ENCODE peak calls at places on chromosomes 13 and 19, in ten cellular contexts. R is cardiac fibroblast, X is sigmoid colon, G is left ventricle myocardium inferior, D is vagina, N is cardiac muscle cell, Y is ovary, I is fibroblast of mammary gland, U is IMR-90, C is lower lobe of right lung. O is an unnamed sample.

GRCh38 chr13:105031306-105031705 is 1504.2 kb downstream of the EFNB2 start:
- DNase-seq in Y (no peak), C (no peak), G (no peak), U (no peak), R (no peak), N (no peak), I (no peak), D (no peak), X (no peak), O (no peak)

GRCh38 chr19:35346193-35347052 is 1.3 kb upstream of the FFAR1 start:
- DNase-seq in G (no peak), X (peak), U (no peak), C (peak), D (peak), Y (no peak), I (no peak), R (no peak), N (no peak), O (no peak)

GRCh38 chr19:7831452-7831851 is 1.4 kb downstream of the EVI5L start:
- DNase-seq in R (peak), I (peak), N (peak), G (no peak), X (no peak), D (no peak), U (peak), C (no peak), Y (no peak), O (peak)

GRCh38 chr13:100508996-100509395 is 79.6 kb downstream of the GGACT start:
- DNase-seq in U (no peak), I (no peak), D (no peak), N (no peak), C (no peak), R (no peak), X (no peak), G (no peak), Y (no peak), O (no peak)

GRCh38 chr19:42078058-42078457 is 2.1 kb downstream of the ZNF574 start:
- DNase-seq in D (no peak), I (no peak), R (no peak), N (no peak), C (no peak), G (no peak), Y (no peak), U (no peak), X (no peak), O (no peak)

GRCh38 chr13:41589434-41589833 is 132.1 kb downstream of the RGCC start:
- DNase-seq in I (no peak), G (no peak), U (no peak), D (no peak), X (no peak), Y (no peak), N (no peak), R (no peak), C (no peak), O (no peak)

GRCh38 chr13:40789275-40790231 is at the start of gene SLC25A15:
- DNase-seq in R (peak), N (peak), G (peak), Y (peak), C (peak), U (peak), X (peak), I (peak), D (no peak), O (peak)

GRCh38 chr13:101289764-101290163 is 126.5 kb downstream of the NALCN start:
- DNase-seq in Y (no peak), G (no peak), U (peak), N (peak), R (peak), X (no peak), C (no peak), I (peak), D (no peak), O (peak)

GRCh38 chr19:55088543-55089265 is 13.0 kb downstream of the EPS8L1 start:
- DNase-seq in U (peak), G (peak), Y (peak), D (no peak), R (peak), C (peak), I (peak), X (peak), N (peak), O (peak)

GRCh38 chr13:39362652-39363390 is 240.2 kb downstream of the LHFPL6 start:
- DNase-seq in I (peak), Y (no peak), R (no peak), C (no peak), U (peak), G (no peak), D (no peak), N (no peak), X (peak), O (peak)

GRCh38 chr19:5369962-5370367 is 29.4 kb upstream of the PTPRS start:
- DNase-seq in N (peak), X (no peak), D (no peak), I (peak), Y (no peak), R (peak), U (no peak), G (peak), C (peak), O (no peak)

GRCh38 chr13:89212186-89212585 is 1541.0 kb downstream of the SLITRK5 start:
- DNase-seq in C (no peak), Y (no peak), U (no peak), R (no peak), D (no peak), I (no peak), G (no peak), N (no peak), X (no peak), O (no peak)

GRCh38 chr13:101211261-101211660 is 205.0 kb downstream of the NALCN start:
- DNase-seq in Y (no peak), I (peak), C (no peak), N (peak), U (peak), R (peak), D (no peak), G (no peak), X (no peak), O (peak)

GRCh38 chr13:32902898-32903297 is 113.3 kb upstream of the KL start:
- DNase-seq in I (peak), C (peak), X (peak), G (peak), U (peak), N (peak), R (peak), Y (peak), D (no peak), O (peak)

GRCh38 chr19:45376045-45376724 is 5.8 kb upstream of the ERCC2 start:
- DNase-seq in R (peak), Y (peak), N (peak), I (peak), X (peak), U (peak), G (no peak), D (no peak), C (no peak), O (peak)

GRCh38 chr19:16650821-16651220 is 9.1 kb downstream of the SMIM7 start:
- DNase-seq in C (no peak), I (no peak), G (no peak), Y (no peak), N (no peak), U (no peak), R (no peak), D (no peak), X (no peak), O (no peak)

GRCh38 chr19:45526143-45526542 is 18.9 kb downstream of the VASP start:
- DNase-seq in U (peak), R (peak), C (peak), G (peak), D (no peak), X (peak), I (peak), Y (peak), N (peak), O (peak)

GRCh38 chr13:21661097-21661496 is 9.8 kb upstream of the FGF9 start:
- DNase-seq in U (no peak), N (no peak), R (no peak), C (no peak), I (no peak), D (no peak), G (no peak), X (no peak), Y (no peak), O (no peak)

GRCh38 chr19:861756-862528 is 2.5 kb downstream of the CFD start:
- DNase-seq in D (no peak), U (no peak), I (no peak), N (no peak), X (no peak), G (no peak), Y (no peak), C (peak), R (peak), O (no peak)

GRCh38 chr13:50376895-50377575 is 361.8 kb downstream of the KCNRG start:
- DNase-seq in G (no peak), D (no peak), Y (no peak), X (no peak), U (no peak), C (no peak), N (no peak), I (no peak), R (no peak), O (no peak)

GRCh38 chr13:50378513-50378970 is 363.3 kb downstream of the KCNRG start:
- DNase-seq in Y (no peak), X (no peak), G (no peak), D (no peak), U (no peak), N (no peak), R (no peak), C (no peak), I (no peak), O (no peak)

GRCh38 chr13:50375792-50376191 is 360.5 kb downstream of the KCNRG start:
- DNase-seq in R (peak), G (no peak), I (peak), D (no peak), N (peak), C (no peak), U (peak), X (no peak), Y (no peak), O (peak)

GRCh38 chr13:50379584-50379983 is 364.3 kb downstream of the KCNRG start:
- DNase-seq in G (no peak), I (no peak), X (no peak), C (no peak), R (no peak), U (no peak), Y (no peak), N (no peak), D (no peak), O (no peak)

GRCh38 chr13:50377726-50378270 is 362.6 kb downstream of the KCNRG start:
- DNase-seq in X (no peak), C (no peak), I (no peak), N (no peak), R (no peak), D (no peak), U (no peak), G (no peak), Y (no peak), O (no peak)
- H3K4me3 ChIP-seq in X (no peak), C (no peak), I (no peak), N (no peak), R (no peak), D (no peak), U (no peak), G (no peak), Y (no peak), O (no peak)

GRCh38 chr13:28314879-28315278 is 176.5 kb downstream of the PAN3 start:
- DNase-seq in D (no peak), X (no peak), G (no peak), C (no peak), I (no peak), N (no peak), U (no peak), R (no peak), Y (no peak), O (no peak)

GRCh38 chr13:28316841-28317240 is 178.1 kb downstream of the FLT1 start:
- DNase-seq in X (no peak), N (no peak), U (no peak), C (no peak), I (no peak), G (no peak), R (no peak), D (no peak), Y (no peak), O (no peak)

GRCh38 chr13:28316129-28316528 is 177.8 kb downstream of the PAN3 start:
- DNase-seq in D (no peak), I (no peak), Y (no peak), N (no peak), U (no peak), X (no peak), R (no peak), C (no peak), G (no peak), O (no peak)

GRCh38 chr13:28318418-28318995 is 176.4 kb downstream of the FLT1 start:
- DNase-seq in C (no peak), Y (no peak), N (no peak), G (no peak), R (no peak), U (no peak), D (no peak), I (no peak), X (no peak), O (peak)

GRCh38 chr13:28313579-28313978 is 175.2 kb downstream of the PAN3 start:
- DNase-seq in D (no peak), G (no peak), I (peak), Y (no peak), C (no peak), R (peak), X (no peak), U (peak), N (peak), O (peak)
- TF ChIP-seq CTCF in D (no peak), G (peak), I (peak), Y (no peak), C (peak), R (peak), X (no peak), U (peak), N (peak), O (peak)

DNA sequence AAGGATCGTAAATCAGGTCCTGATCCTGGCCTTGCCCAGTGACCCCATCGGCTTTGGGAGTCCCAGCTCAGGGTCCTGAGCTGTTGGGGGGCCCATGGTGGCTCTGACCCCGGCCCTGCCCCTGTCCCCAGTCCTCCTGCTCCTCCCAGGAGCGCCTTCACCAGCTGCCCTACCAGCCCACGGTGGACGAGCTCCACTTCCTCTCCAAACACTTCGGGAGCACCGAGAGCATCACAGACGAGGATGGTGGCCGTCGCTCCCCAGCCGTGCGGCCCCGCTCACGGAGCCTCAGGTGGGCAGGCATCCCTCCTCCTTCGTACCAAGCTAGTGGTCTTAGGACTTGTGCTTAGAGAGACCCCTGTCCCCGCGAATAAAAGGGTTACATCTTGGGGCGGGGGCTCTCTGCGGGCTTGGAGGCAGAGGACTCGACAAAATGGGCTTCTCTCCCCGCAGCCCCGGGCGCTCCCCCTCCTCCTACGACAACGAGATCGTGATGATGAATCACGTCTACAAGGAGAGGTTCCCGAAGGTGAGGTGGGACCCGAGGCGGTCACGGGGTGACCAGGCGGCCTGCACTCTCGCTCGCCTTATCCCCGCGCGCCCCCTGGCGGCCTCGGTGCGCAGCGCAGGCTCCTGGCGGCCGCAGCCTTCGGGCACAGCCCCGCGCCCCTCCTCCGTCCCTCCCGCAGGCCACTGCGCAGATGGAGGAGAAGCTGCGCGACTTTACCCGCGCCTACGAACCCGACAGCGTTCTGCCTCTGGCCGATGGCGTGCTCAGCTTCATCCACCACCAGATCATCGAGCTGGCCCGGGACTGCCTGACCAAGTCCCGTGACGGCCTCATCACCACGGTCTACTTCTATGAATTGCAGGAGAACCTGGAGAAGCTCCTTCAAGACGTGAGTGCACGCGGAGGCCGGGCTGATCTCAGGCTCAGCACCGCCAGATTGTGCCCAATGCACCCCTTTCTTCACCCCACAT is 9.1 kb downstream of the MAST1 start:
- DNase-seq in D (no peak), N (peak), R (peak), C (peak), G (peak), U (peak), X (peak), I (peak), Y (peak), O (peak)
- H3K4me3 ChIP-seq in D (peak), N (no peak), R (peak), C (peak), G (peak), U (peak), X (peak), I (no peak), Y (no peak), O (peak)

DNA sequence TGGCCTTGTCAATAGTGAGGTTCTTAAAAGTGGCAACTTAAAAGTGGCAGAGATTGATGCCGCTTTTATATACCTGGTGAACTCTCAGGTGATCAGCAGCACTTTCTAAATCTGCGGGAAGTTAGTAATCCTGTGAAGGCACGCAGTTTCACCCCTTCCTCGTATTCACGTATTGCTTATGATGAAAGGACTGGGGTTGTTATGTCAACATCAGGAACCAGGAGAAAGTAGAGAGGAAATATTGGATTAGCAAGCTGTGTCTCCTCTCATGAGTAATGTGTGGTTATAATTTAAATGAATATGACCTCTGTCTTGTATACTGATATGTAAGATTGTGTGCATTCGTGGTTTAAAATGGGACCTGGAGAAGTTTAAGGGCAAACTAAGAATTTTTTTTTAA is 544.6 kb downstream of the SLITRK6 start:
- DNase-seq in X (no peak), D (no peak), U (no peak), G (no peak), Y (no peak), I (no peak), R (no peak), C (no peak), N (no peak), O (no peak)
- TF ChIP-seq CTCF in X (no peak), D (no peak), U (no peak), G (no peak), Y (no peak), I (no peak), R (no peak), C (no peak), N (no peak), O (no peak)

GRCh38 chr13:111330211-111330610 is 9.8 kb downstream of the TEX29 start:
- DNase-seq in I (peak), N (no peak), D (peak), X (no peak), C (no peak), R (no peak), U (no peak), G (no peak), Y (no peak), O (no peak)
- H3K4me3 ChIP-seq in I (no peak), N (no peak), D (no peak), X (no peak), C (no peak), R (no peak), U (no peak), G (no peak), Y (no peak), O (no peak)